ENCODE peak calls at places on chromosomes 5 and 9, in six cellular contexts. E is dorsolateral prefrontal cortex, R is endothelial cell, K is kidney epithelial cell, O is foreskin fibroblast, C is hepatic stellate cell. X is an unnamed sample.

GRCh38 chr5:96687812-96688453 is 25.8 kb downstream of the CAST start:
- DNase-seq in E (no peak), R (no peak), K (no peak), O (peak), C (peak), X (peak)

GRCh38 chr9:127209220-127209619 is 55.4 kb upstream of the GARNL3 start:
- DNase-seq in E (peak), R (no peak), K (no peak), O (peak), C (no peak), X (no peak)

GRCh38 chr5:172414618-172415599 is 39.4 kb downstream of the SH3PXD2B start:
- DNase-seq in E (no peak), R (no peak), K (no peak), O (peak), C (no peak), X (no peak)

GRCh38 chr9:33300546-33300945 is 10.2 kb downstream of the NFX1 start:
- DNase-seq in E (no peak), R (no peak), K (no peak), O (no peak), C (no peak), X (no peak)

GRCh38 chr9:111959468-111959941 is 62.9 kb downstream of the UGCG start:
- DNase-seq in E (no peak), R (no peak), K (peak), O (peak), C (peak), X (no peak)

GRCh38 chr9:99076483-99077171 is 28.3 kb upstream of the TGFBR1 start:
- DNase-seq in E (no peak), R (no peak), K (no peak), O (no peak), C (no peak), X (no peak)

GRCh38 chr9:132054024-132054423 is 25.6 kb downstream of the MED27 start:
- DNase-seq in E (no peak), R (no peak), K (no peak), O (no peak), C (no peak), X (no peak)

GRCh38 chr5:73469878-73470277 is 21.3 kb upstream of the FOXD1 start:
- DNase-seq in E (no peak), R (no peak), K (no peak), O (no peak), C (no peak), X (no peak)

GRCh38 chr5:116002116-116002906 is 30.0 kb upstream of the ARL14EPL start:
- DNase-seq in E (no peak), R (no peak), K (no peak), O (peak), C (peak), X (no peak)

GRCh38 chr5:180395540-180396274 is 42.6 kb upstream of the GFPT2 start:
- DNase-seq in E (peak), R (no peak), K (no peak), O (no peak), C (peak), X (no peak)

GRCh38 chr5:150584561-150585335 is 55.7 kb upstream of the SYNPO start:
- DNase-seq in E (no peak), R (no peak), K (no peak), O (no peak), C (no peak), X (no peak)

GRCh38 chr5:16502866-16503265 is 37.3 kb upstream of the ZNF622 start:
- DNase-seq in E (no peak), R (no peak), K (peak), O (no peak), C (no peak), X (no peak)

GRCh38 chr9:105083246-105083645 is 155.3 kb upstream of the ABCA1 start:
- DNase-seq in E (no peak), R (no peak), K (no peak), O (no peak), C (no peak), X (no peak)

GRCh38 chr5:156589859-156590216 is 260.3 kb upstream of the PPP1R2B start:
- DNase-seq in E (peak), R (no peak), K (no peak), O (no peak), C (no peak), X (no peak)

GRCh38 chr9:71459082-71459481 is 309.2 kb downstream of the CEMIP2 start:
- DNase-seq in E (no peak), R (no peak), K (no peak), O (no peak), C (no peak), X (no peak)

GRCh38 chr5:55657443-55657842 is 54.7 kb downstream of the SLC38A9 start:
- DNase-seq in E (no peak), R (no peak), K (no peak), O (no peak), C (no peak), X (no peak)

GRCh38 chr9:131020388-131020787 is 11.4 kb downstream of the LAMC3 start:
- DNase-seq in E (no peak), R (no peak), K (peak), O (peak), C (peak), X (no peak)

GRCh38 chr5:96726802-96727201 is 64.6 kb downstream of the CAST start:
- DNase-seq in E (no peak), R (no peak), K (no peak), O (no peak), C (no peak), X (no peak)

GRCh38 chr5:42691413-42691861 is 65.2 kb upstream of the CCDC152 start:
- DNase-seq in E (peak), R (peak), K (no peak), O (peak), C (no peak), X (no peak)